ENCODE peak calls at places on chromosomes 2 and 18, in four cellular contexts. L is gastrocnemius medialis, U is mammary epithelial cell, R is right lobe of liver. W is an unnamed sample.

GRCh38 chr2:191204443-191204842 is 40.8 kb upstream of the MYO1B start:
- DNase-seq in L (no peak), U (no peak), R (no peak), W (no peak)

GRCh38 chr2:67323209-67323991 is 73.7 kb upstream of the ETAA1 start:
- DNase-seq in L (no peak), U (no peak), R (no peak), W (no peak)

GRCh38 chr18:50424877-50425690 is 50.2 kb downstream of the SKA1 start:
- DNase-seq in L (no peak), U (peak), R (peak), W (no peak)

GRCh38 chr2:101200714-101201113 is 49.5 kb upstream of the TBC1D8 start:
- DNase-seq in L (no peak), U (peak), R (no peak), W (peak)

GRCh38 chr2:135124924-135125886 is 73.1 kb downstream of the RAB3GAP1 start:
- DNase-seq in L (no peak), U (peak), R (no peak), W (peak)

GRCh38 chr2:157777425-157777824 is 98.7 kb downstream of the ACVR1 start:
- DNase-seq in L (no peak), U (peak), R (no peak), W (peak)

GRCh38 chr2:196743165-196743564 is 56.3 kb downstream of the GTF3C3 start:
- DNase-seq in L (no peak), U (no peak), R (no peak), W (no peak)

GRCh38 chr2:177282101-177282573 is 17.6 kb upstream of the NFE2L2 start:
- DNase-seq in L (peak), U (no peak), R (peak), W (peak)

GRCh38 chr2:215272918-215273317 is 38.9 kb upstream of the ATIC start:
- DNase-seq in L (no peak), U (no peak), R (no peak), W (no peak)

GRCh38 chr2:149908731-149909690 is 321.4 kb upstream of the MMADHC start:
- DNase-seq in L (no peak), U (no peak), R (no peak), W (peak)

GRCh38 chr2:218129756-218130155 is 3.9 kb downstream of the CXCR2 start:
- DNase-seq in L (no peak), U (peak), R (no peak), W (peak)

GRCh38 chr2:123040506-123040905 is 984.6 kb upstream of the CNTNAP5 start:
- DNase-seq in L (no peak), U (no peak), R (no peak), W (no peak)

GRCh38 chr18:10182009-10182624 is 268.3 kb downstream of the VAPA start:
- DNase-seq in L (no peak), U (no peak), R (no peak), W (no peak)

DNA sequence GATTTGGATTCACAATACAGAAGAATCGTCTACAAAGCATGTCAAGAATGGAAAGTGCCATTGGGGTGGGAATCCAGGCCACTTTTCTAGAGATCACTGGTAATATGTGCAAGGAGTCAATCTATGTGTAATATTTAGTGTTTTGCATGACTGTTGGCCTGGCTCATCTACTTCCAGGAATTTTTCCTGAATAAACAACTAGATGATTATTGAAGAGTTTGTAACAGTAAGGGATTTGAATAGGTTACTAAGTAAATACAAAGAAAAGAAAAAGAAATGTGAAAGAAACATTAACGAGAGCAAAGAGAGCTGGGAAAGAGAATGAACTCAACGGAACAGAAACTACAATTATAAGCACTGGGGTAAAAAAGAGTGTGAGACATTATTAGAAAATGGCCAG is 406.0 kb downstream of the TGIF1 start:
- DNase-seq in L (no peak), U (no peak), R (no peak), W (no peak)
- TF ChIP-seq CTCF in L (no peak), U (no peak), R (no peak), W (no peak)

GRCh38 chr2:185608799-185609198 is 129.8 kb upstream of the FSIP2 start:
- DNase-seq in L (no peak), U (no peak), R (no peak), W (peak)
- TF ChIP-seq CTCF in L (no peak), U (peak), R (peak), W (peak)

DNA sequence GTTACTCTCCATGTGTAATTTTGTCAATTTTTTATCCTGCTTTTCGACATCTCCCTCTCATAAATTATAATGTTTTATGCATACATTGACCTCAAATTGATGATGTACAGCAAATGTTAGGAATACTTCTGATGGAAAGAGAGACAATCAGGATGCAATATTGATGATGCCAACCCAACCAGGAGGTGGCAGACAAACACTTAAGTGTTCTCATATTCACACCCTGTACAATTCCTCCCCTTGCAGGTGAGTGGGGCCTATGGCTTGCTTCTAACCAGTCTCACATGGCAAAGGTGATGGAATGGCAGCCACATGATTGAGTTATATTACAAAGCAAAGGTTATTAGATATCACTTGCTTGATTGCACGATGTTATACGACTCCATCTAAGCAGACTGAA is 594.3 kb upstream of the REG3G start:
- DNase-seq in L (no peak), U (no peak), R (no peak), W (peak)
- TF ChIP-seq CTCF in L (peak), U (no peak), R (no peak), W (peak)

DNA sequence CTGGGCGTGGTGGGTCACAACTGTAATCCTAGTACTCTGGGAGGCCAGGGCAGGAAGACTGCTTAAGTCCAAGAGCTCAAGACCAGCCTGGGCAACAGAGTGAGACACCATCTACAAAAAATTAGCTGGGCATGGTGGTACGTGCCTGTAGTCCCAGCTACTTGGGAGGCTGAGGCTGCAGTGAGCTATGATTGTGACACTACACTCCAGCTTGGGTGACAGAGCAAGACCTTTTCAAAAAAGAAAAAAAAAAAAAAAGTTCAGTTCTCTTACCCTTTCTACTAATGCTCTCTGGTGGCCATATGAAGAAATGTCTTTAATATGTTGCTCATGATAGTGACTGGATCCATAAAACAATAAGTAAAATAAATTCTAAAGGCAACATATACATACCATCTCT is 14.9 kb downstream of the TYW5 start:
- DNase-seq in L (no peak), U (peak), R (no peak), W (peak)
- TF ChIP-seq CTCF in L (peak), U (peak), R (peak), W (peak)

GRCh38 chr2:10028407-10028987 is 14.9 kb upstream of the KLF11 start:
- DNase-seq in L (no peak), U (no peak), R (no peak), W (no peak)

GRCh38 chr2:10027931-10028330 is 15.4 kb upstream of the KLF11 start:
- DNase-seq in L (no peak), U (no peak), R (no peak), W (no peak)

GRCh38 chr2:10030311-10030736 is 13.0 kb upstream of the KLF11 start:
- DNase-seq in L (no peak), U (no peak), R (no peak), W (no peak)

GRCh38 chr2:10029875-10030223 is 13.5 kb upstream of the KLF11 start:
- DNase-seq in L (no peak), U (no peak), R (no peak), W (no peak)

GRCh38 chr2:10028988-10029874 is 14.1 kb upstream of the KLF11 start:
- DNase-seq in L (peak), U (no peak), R (peak), W (no peak)
- TF ChIP-seq CTCF in L (no peak), U (no peak), R (no peak), W (no peak)

GRCh38 chr18:57586243-57587049 is at the start of gene FECH:
- DNase-seq in L (peak), U (peak), R (peak), W (peak)
- TF ChIP-seq CTCF in L (no peak), U (no peak), R (no peak), W (no peak)

DNA sequence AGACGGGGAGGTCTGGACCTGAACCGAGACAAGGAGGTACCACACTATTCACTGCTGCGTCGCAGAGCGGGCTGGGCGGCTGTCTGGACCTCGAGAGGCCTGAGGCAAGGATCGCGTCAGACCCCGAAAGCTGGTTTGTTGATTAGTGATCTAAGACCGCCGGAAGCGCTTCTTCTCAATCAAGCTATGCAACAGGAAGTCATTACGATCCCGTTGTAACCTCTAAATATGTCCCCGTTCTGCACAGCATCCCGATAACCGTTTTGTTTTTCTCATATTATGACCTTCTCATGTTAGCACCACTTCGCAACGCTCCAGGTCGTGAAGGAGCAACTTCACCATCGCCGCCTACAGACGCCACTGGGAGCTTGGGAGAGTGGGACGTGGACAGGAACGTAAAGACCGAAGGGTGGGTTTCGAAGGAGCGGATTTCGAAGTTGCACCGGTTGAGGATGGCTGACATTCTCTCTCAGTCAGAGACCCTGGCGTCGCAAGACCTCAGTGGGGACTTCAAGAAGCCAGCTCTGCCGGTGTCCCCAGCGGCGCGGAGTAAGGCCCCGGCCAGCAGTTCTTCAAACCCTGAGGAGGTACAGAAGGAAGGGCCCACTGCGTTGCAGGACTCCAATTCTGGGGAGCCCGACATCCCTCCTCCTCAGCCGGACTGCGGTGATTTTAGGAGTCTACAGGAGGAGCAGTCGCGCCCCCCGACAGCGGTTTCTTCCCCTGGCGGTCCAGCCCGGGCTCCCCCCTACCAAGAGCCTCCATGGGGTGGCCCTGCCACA is at the start of the genes SLC4A1AP and SUPT7L:
- DNase-seq in L (peak), U (peak), R (peak), W (peak)
- TF ChIP-seq CTCF in L (no peak), U (peak), R (no peak), W (no peak)

GRCh38 chr2:237067985-237068576 is 17.6 kb upstream of the COPS8 start:
- DNase-seq in L (no peak), U (no peak), R (no peak), W (no peak)
- TF ChIP-seq CTCF in L (no peak), U (no peak), R (no peak), W (no peak)

W was measured in MCF 10A.